ENCODE peak calls at places on chromosomes 1 and 21, in nine cellular contexts. U is HS-5; E is GM19239; V is activated naive CD8-positive, alpha-beta T cell treated with anti-CD3 and anti-CD28 coated beads, Interleukin-2, amount 50 U/mL, for 24 hours; L is adrenal gland; F is RPMI7951; Z is fibroblast of the aortic adventitia; W is retinal pigment epithelial cell; M is NCI-H774. B is an unnamed sample.

GRCh38 chr1:116697892-116698595 is 30.5 kb upstream of the IGSF3 start:
- DNase-seq in E (no peak), Z (no peak), W (no peak), L (no peak), V (no peak), M (no peak), U (peak; percentile 19), F (peak; percentile 58), B (no peak)

GRCh38 chr1:230958370-230958769 is 20.3 kb downstream of the TTC13 start:
- DNase-seq in F (no peak), L (no peak), M (no peak), W (no peak), V (no peak), U (no peak), E (no peak), Z (no peak), B (no peak)

GRCh38 chr1:211358685-211359084 is 32.1 kb downstream of the TRAF5 start:
- DNase-seq in W (no peak), E (no peak), V (no peak), F (no peak), M (no peak), Z (no peak), U (no peak), L (no peak), B (no peak)

GRCh38 chr1:162854245-162854860 is 6.6 kb downstream of the CCDC190 start:
- DNase-seq in V (peak; percentile 56), M (peak; percentile 78), Z (peak; percentile 91), L (peak; percentile 89), U (peak; percentile 61), W (no peak), E (peak; percentile 30), F (peak; percentile 71), B (peak; percentile 71)

GRCh38 chr1:52474807-52475206 is 70.4 kb downstream of the PRPF38A start:
- DNase-seq in F (no peak), M (no peak), L (no peak), W (no peak), E (no peak), Z (no peak), V (no peak), U (no peak), B (no peak)

GRCh38 chr21:28118570-28118969 is 874.1 kb downstream of the LTN1 start:
- DNase-seq in Z (no peak), L (no peak), E (no peak), F (no peak), U (no peak), M (no peak), V (no peak), W (no peak), B (no peak)

GRCh38 chr1:169941982-169942830 is 48.5 kb upstream of the SCYL3 start:
- DNase-seq in L (no peak), U (no peak), M (no peak), W (peak; percentile 43), V (no peak), Z (peak; percentile 64), F (peak; percentile 58), E (no peak), B (no peak)

GRCh38 chr1:228986093-228986904 is 251.0 kb downstream of the RHOU start:
- DNase-seq in F (no peak), V (no peak), U (no peak), E (no peak), W (peak; percentile 22), Z (peak; percentile 56), M (peak; percentile 21), L (peak; percentile 65), B (peak; percentile 30)

GRCh38 chr1:235710665-235711064 is 61.1 kb upstream of the GNG4 start:
- DNase-seq in V (no peak), E (no peak), F (no peak), Z (no peak), U (no peak), L (no peak), M (no peak), W (no peak), B (no peak)

GRCh38 chr21:37380349-37381323 is 14.1 kb downstream of the DYRK1A start:
- DNase-seq in M (no peak), L (peak; percentile 70), F (no peak), E (no peak), V (no peak), U (no peak), Z (no peak), W (no peak), B (peak; percentile 51)

GRCh38 chr1:11116318-11116717 is 16.6 kb upstream of the EXOSC10 start:
- DNase-seq in W (no peak), F (no peak), U (no peak), M (no peak), E (no peak), L (no peak), Z (no peak), V (no peak), B (no peak)

GRCh38 chr1:92822907-92823306 is 8.9 kb upstream of the RPL5 start:
- DNase-seq in E (no peak), U (no peak), M (no peak), L (peak; percentile 61), Z (peak; percentile 68), W (peak; percentile 34), F (peak; percentile 41), V (no peak), B (no peak)

GRCh38 chr1:43300661-43301094 is at the start of gene TIE1:
- DNase-seq in F (no peak), Z (no peak), U (no peak), W (no peak), M (no peak), E (no peak), V (no peak), L (peak; percentile 54), B (no peak)

GRCh38 chr1:22176258-22176657 is 33.4 kb upstream of the WNT4 start:
- DNase-seq in F (no peak), U (no peak), W (no peak), V (peak; percentile 31), L (no peak), Z (no peak), M (no peak), E (peak; percentile 77), B (no peak)

GRCh38 chr1:156944848-156945247 is 24.4 kb downstream of the LRRC71 start:
- DNase-seq in W (no peak), L (no peak), M (no peak), U (no peak), F (no peak), E (no peak), V (no peak), Z (no peak), B (no peak)

GRCh38 chr1:115317101-115318012 is 20.7 kb downstream of the NGF start:
- DNase-seq in F (peak; percentile 69), W (no peak), L (no peak), E (no peak), U (no peak), V (no peak), M (peak; percentile 37), Z (no peak), B (no peak)

GRCh38 chr1:113647121-113647520 is 112.2 kb downstream of the PHTF1 start:
- DNase-seq in Z (peak; percentile 47), M (no peak), F (no peak), U (peak; percentile 3), E (no peak), W (no peak), L (no peak), V (no peak), B (no peak)

GRCh38 chr1:932776-933602 is 9.3 kb downstream of the SAMD11 start:
- DNase-seq in Z (no peak), L (no peak), U (no peak), E (no peak), W (no peak), M (no peak), V (no peak), F (no peak), B (peak; percentile 51)

GRCh38 chr1:11746092-11746491 is 10.2 kb downstream of the AGTRAP start:
- DNase-seq in V (no peak), U (no peak), M (no peak), E (no peak), W (no peak), F (no peak), Z (peak; percentile 41), L (no peak), B (peak; percentile 74)

GRCh38 chr1:232904131-232904530 is 46.3 kb upstream of the NTPCR start:
- DNase-seq in L (no peak), U (no peak), E (no peak), V (no peak), W (no peak), F (no peak), Z (no peak), M (no peak), B (no peak)

GRCh38 chr1:161119017-161119378 is 1.1 kb downstream of the NIT1 start:
- DNase-seq in V (peak; percentile 47), U (no peak), Z (peak; percentile 34), E (no peak), M (no peak), F (no peak), L (peak; percentile 80), W (no peak), B (peak; percentile 63)

GRCh38 chr1:194296201-194296600 is 1109.8 kb upstream of the B3GALT2 start:
- DNase-seq in U (peak; percentile 6), E (no peak), F (no peak), V (no peak), L (no peak), M (no peak), W (peak; percentile 10), Z (no peak), B (no peak)

GRCh38 chr1:116986531-116987255 is 14.9 kb upstream of the CD101 start:
- DNase-seq in E (no peak), U (no peak), V (peak; percentile 39), F (no peak), L (no peak), W (no peak), M (no peak), Z (no peak), B (no peak)

GRCh38 chr1:17193222-17194132 is 11.5 kb upstream of the PADI1 start:
- DNase-seq in W (no peak), Z (no peak), M (no peak), U (no peak), F (peak; percentile 73), E (no peak), V (no peak), L (peak; percentile 5), B (no peak)

GRCh38 chr21:39006653-39007417 is 176.4 kb downstream of the PSMG1 start:
- DNase-seq in W (no peak), U (no peak), V (no peak), F (peak; percentile 57), E (no peak), M (no peak), Z (peak; percentile 91), L (peak; percentile 87), B (peak; percentile 70)

GRCh38 chr1:180631197-180631765 is 541 bp upstream of the XPR1 start:
- DNase-seq in L (no peak), F (no peak), V (no peak), W (no peak), M (no peak), U (no peak), Z (no peak), E (no peak), B (no peak)

GRCh38 chr1:31159323-31159722 is 80.4 kb downstream of the NKAIN1 start:
- DNase-seq in M (no peak), F (no peak), U (no peak), L (no peak), E (no peak), W (no peak), V (no peak), Z (no peak), B (no peak)

GRCh38 chr1:191498318-191498717 is 659.9 kb upstream of the RGS18 start:
- DNase-seq in E (no peak), U (peak; percentile 42), V (no peak), Z (peak; percentile 37), L (no peak), F (no peak), W (peak; percentile 34), M (no peak), B (no peak)

GRCh38 chr1:181087400-181087901 is 1.0 kb upstream of the IER5 start:
- DNase-seq in Z (no peak), W (no peak), U (no peak), L (no peak), E (no peak), F (peak; percentile 58), V (peak; percentile 49), M (no peak), B (no peak)

GRCh38 chr1:203650012-203650836 is 23.6 kb downstream of the ATP2B4 start:
- DNase-seq in E (no peak), V (peak; percentile 75), Z (peak; percentile 56), W (no peak), F (peak; percentile 83), U (no peak), L (peak; percentile 81), M (no peak), B (peak; percentile 92)

GRCh38 chr1:156600733-156601121 is 552 bp downstream of the GPATCH4 start:
- DNase-seq in Z (no peak), F (no peak), W (no peak), L (no peak), U (no peak), V (peak; percentile 28), M (no peak), E (no peak), B (no peak)